ENCODE peak calls at places on chromosomes 4 and X, in five cellular contexts. N is A549; D is naive thymus-derived CD4-positive, alpha-beta T cell; A is small intestine; B is transverse colon. R is an unnamed sample. For H3K9me3, the result is how much of the 10 kb centered on the place peaks cover.

GRCh38 chrX:151711154-151711553 is 4.7 kb upstream of the FATE1 start:
- DNase-seq in N (no peak), D (no peak), A (no peak), B (no peak), R (no peak)

GRCh38 chr4:172865531-172866127 is 303.0 kb upstream of the GALNT7 start:
- DNase-seq in N (no peak), D (no peak), A (no peak), B (no peak), R (no peak)

GRCh38 chr4:3467601-3468031 is 4.5 kb downstream of the DOK7 start:
- DNase-seq in N (no peak), D (no peak), A (no peak), B (no peak), R (no peak)

GRCh38 chr4:39900966-39901365 is 76.7 kb downstream of the PDS5A start:
- DNase-seq in N (no peak), D (no peak), A (no peak), B (no peak), R (no peak)

GRCh38 chrX:7198499-7198898 is 50.5 kb upstream of the PUDP start:
- DNase-seq in N (no peak), D (no peak), A (no peak), B (no peak), R (no peak)

GRCh38 chr4:140641105-140641555 is 72.4 kb upstream of the UCP1 start:
- DNase-seq in N (no peak), D (no peak), A (peak), B (no peak), R (no peak)

GRCh38 chr4:186936496-186937375 is 213.1 kb upstream of the FAT1 start:
- DNase-seq in N (peak), D (no peak), A (peak), B (no peak), R (no peak)

GRCh38 chrX:151974336-151975227 is at the start of gene GABRE:
- DNase-seq in N (no peak), D (no peak), A (peak), B (peak), R (no peak)

GRCh38 chr4:3783691-3784306 is 17.6 kb downstream of the ADRA2C start:
- DNase-seq in N (peak), D (no peak), A (peak), B (no peak), R (no peak)

GRCh38 chr4:93384211-93384610 is 444.3 kb upstream of the ATOH1 start:
- DNase-seq in N (no peak), D (no peak), A (no peak), B (no peak), R (no peak)

GRCh38 chr4:184806246-184806550 is 19.6 kb downstream of the ACSL1 start:
- DNase-seq in N (no peak), D (no peak), A (no peak), B (no peak), R (no peak)

GRCh38 chr4:153131478-153132069 is 72.7 kb upstream of the TRIM2 start:
- DNase-seq in N (no peak), D (no peak), A (no peak), B (no peak), R (no peak)

GRCh38 chr4:6492861-6493667 is 20.6 kb upstream of the PPP2R2C start:
- DNase-seq in N (no peak), D (no peak), A (no peak), B (no peak), R (no peak)

GRCh38 chr4:94126669-94127068 is 81.0 kb upstream of the SMARCAD1 start:
- DNase-seq in N (no peak), D (no peak), A (peak), B (no peak), R (no peak)

GRCh38 chrX:41317487-41318208 is 16.3 kb upstream of the DDX3X start:
- DNase-seq in N (no peak), D (no peak), A (no peak), B (no peak), R (no peak)

GRCh38 chr4:22336822-22337221 is 179.0 kb downstream of the ADGRA3 start:
- DNase-seq in N (no peak), D (no peak), A (no peak), B (no peak), R (no peak)

GRCh38 chrX:148593987-148594386 is 93.6 kb downstream of the AFF2 start:
- DNase-seq in N (no peak), D (no peak), A (no peak), B (no peak), R (no peak)

GRCh38 chrX:116873678-116874077 is 410.9 kb upstream of the CT83 start:
- DNase-seq in N (no peak), D (no peak), A (no peak), B (no peak), R (no peak)

GRCh38 chr4:88148560-88148959 is 9.9 kb downstream of the ABCG2 start:
- DNase-seq in N (no peak), D (no peak), A (no peak), B (no peak), R (no peak)

GRCh38 chr4:88146891-88147290 is 11.5 kb downstream of the ABCG2 start:
- DNase-seq in N (no peak), D (no peak), A (no peak), B (no peak), R (no peak)

GRCh38 chr4:88144048-88144447 is 14.4 kb downstream of the ABCG2 start:
- DNase-seq in N (no peak), D (no peak), A (no peak), B (no peak), R (no peak)

GRCh38 chr4:88144866-88145300 is 13.6 kb downstream of the ABCG2 start:
- DNase-seq in N (no peak), D (no peak), A (peak), B (no peak), R (peak)

GRCh38 chr4:88147799-88148217 is 10.6 kb downstream of the ABCG2 start:
- DNase-seq in N (no peak), D (no peak), A (peak), B (no peak), R (no peak)
- H3K4me3 ChIP-seq in N (no peak), D (no peak), A (no peak), B (no peak), R (no peak)

GRCh38 chr4:166842795-166843261 is 391.5 kb downstream of the SPOCK3 start:
- DNase-seq in N (no peak), D (no peak), A (no peak), B (no peak), R (no peak)

GRCh38 chr4:166839615-166840251 is 394.6 kb downstream of the SPOCK3 start:
- DNase-seq in N (no peak), D (no peak), A (no peak), B (no peak), R (no peak)

GRCh38 chr4:166838975-166839614 is 395.2 kb downstream of the SPOCK3 start:
- DNase-seq in N (no peak), D (no peak), A (no peak), B (no peak), R (no peak)

GRCh38 chr4:166836865-166837264 is 397.4 kb downstream of the SPOCK3 start:
- DNase-seq in N (no peak), D (no peak), A (peak), B (no peak), R (no peak)
- H3K9me3 ChIP-seq in N (under half), D (under half), A (under half), B (under half), R (under half)

GRCh38 chr4:14627038-14627437 is 375.2 kb upstream of the CPEB2 start:
- DNase-seq in N (no peak), D (no peak), A (no peak), B (no peak), R (no peak)
- H3K4me3 ChIP-seq in N (no peak), D (no peak), A (no peak), B (no peak), R (no peak)

GRCh38 chr4:110624904-110625494 is 2.1 kb upstream of the PITX2 start:
- DNase-seq in N (no peak), D (no peak), A (no peak), B (no peak), R (no peak)

GRCh38 chr4:110622841-110623709 is at the start of gene PITX2:
- DNase-seq in N (no peak), D (no peak), A (peak), B (peak), R (peak)

GRCh38 chr4:110623710-110624015 is 786 bp upstream of the PITX2 start:
- DNase-seq in N (no peak), D (no peak), A (no peak), B (no peak), R (no peak)

GRCh38 chr4:110625593-110626292 is 2.9 kb upstream of the PITX2 start:
- DNase-seq in N (no peak), D (no peak), A (no peak), B (no peak), R (no peak)

GRCh38 chr4:110624016-110624770 is 1.3 kb upstream of the PITX2 start:
- DNase-seq in N (no peak), D (no peak), A (no peak), B (no peak), R (no peak)
- H3K9me3 ChIP-seq in N (under half), D (under half), A (under half), B (under half), R (under half)

GRCh38 chr4:27048350-27049100 is 187.9 kb downstream of the STIM2 start:
- DNase-seq in N (peak), D (no peak), A (peak), B (no peak), R (no peak)
- H3K4me3 ChIP-seq in N (peak), D (peak), A (no peak), B (peak), R (no peak)

GRCh38 chrX:155968106-155968714 is 29.3 kb upstream of the IL9R start:
- DNase-seq in N (no peak), D (no peak), A (no peak), B (no peak), R (no peak)
- H3K9me3 ChIP-seq in N (under half), D (under half), A (under half), B (under half), R (under half)

GRCh38 chrX:46758956-46759644 is at the start of gene SLC9A7:
- DNase-seq in N (peak), D (peak), A (peak), B (peak), R (no peak)

GRCh38 chrX:46755656-46756055 is 3.3 kb downstream of the SLC9A7 start:
- DNase-seq in N (no peak), D (no peak), A (no peak), B (no peak), R (no peak)

GRCh38 chrX:46758163-46758955 is 559 bp downstream of the SLC9A7 start:
- DNase-seq in N (no peak), D (no peak), A (peak), B (peak), R (no peak)

GRCh38 chrX:46757052-46757451 is 1.9 kb downstream of the SLC9A7 start:
- DNase-seq in N (no peak), D (no peak), A (no peak), B (no peak), R (no peak)

DNA sequence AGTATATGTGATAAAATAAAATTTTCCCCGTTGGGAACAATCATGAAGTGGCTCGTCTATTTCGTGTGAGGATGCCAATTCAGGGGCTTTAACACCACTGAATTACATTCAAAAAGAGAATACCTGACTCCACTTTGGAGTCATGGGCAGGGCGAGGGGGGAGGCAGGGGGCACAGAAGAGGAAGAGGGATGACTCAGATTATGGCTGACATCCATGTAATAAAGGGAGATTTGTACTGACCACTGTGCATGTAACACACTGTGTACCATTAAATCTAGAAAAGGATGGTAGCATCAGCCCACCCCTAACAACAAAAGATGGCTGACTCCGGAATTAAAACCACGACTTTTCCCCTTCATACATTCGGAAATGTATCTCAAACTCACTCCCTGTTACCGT is 1.3 kb downstream of the SLC9A7 start:
- DNase-seq in N (no peak), D (no peak), A (no peak), B (no peak), R (no peak)
- H3K4me3 ChIP-seq in N (peak), D (no peak), A (no peak), B (no peak), R (peak)

R was measured in keratinocyte.